ENCODE peak calls at places on chromosomes 11 and 22, in four cellular contexts. N is bronchial epithelial cell; Y is NB4; D is CD8-positive, alpha-beta T cell. L is an unnamed sample.

GRCh38 chr11:1150769-1151365 is 6.9 kb upstream of the MUC5AC start:
- DNase-seq in Y (peak), N (peak), D (no peak), L (no peak)

GRCh38 chr11:107078375-107078774 is 60.1 kb upstream of the GUCY1A2 start:
- DNase-seq in D (no peak), N (peak), Y (no peak), L (no peak)

GRCh38 chr11:19872526-19873135 is 160.0 kb downstream of the NAV2 start:
- DNase-seq in Y (no peak), N (no peak), D (no peak), L (no peak)

GRCh38 chr11:24819863-24820434 is 323.1 kb downstream of the LUZP2 start:
- DNase-seq in D (no peak), Y (no peak), N (no peak), L (no peak)

GRCh38 chr11:109197656-109198055 is 224.3 kb upstream of the C11orf87 start:
- DNase-seq in D (no peak), N (peak), Y (peak), L (no peak)

GRCh38 chr11:35146074-35146521 is 7.1 kb downstream of the CD44 start:
- DNase-seq in N (peak), D (peak), Y (no peak), L (no peak)

GRCh38 chr11:46003647-46004046 is 81.2 kb downstream of the LARGE2 start:
- DNase-seq in D (no peak), N (no peak), Y (peak), L (no peak)

GRCh38 chr11:32034149-32034548 is 56.7 kb upstream of the RCN1 start:
- DNase-seq in N (peak), Y (peak), D (no peak), L (no peak)

GRCh38 chr11:130897262-130898182 is 18.8 kb downstream of the SNX19 start:
- DNase-seq in Y (no peak), N (peak), D (no peak), L (no peak)

GRCh38 chr11:61541568-61541967 is 33.0 kb downstream of the LRRC10B start:
- DNase-seq in N (no peak), D (no peak), Y (peak), L (no peak)

GRCh38 chr11:1760351-1761109 is 3.2 kb downstream of the CTSD start:
- DNase-seq in Y (no peak), D (no peak), N (no peak), L (no peak)

GRCh38 chr11:22079133-22079847 is 113.6 kb upstream of the ANO5 start:
- DNase-seq in N (peak), Y (no peak), D (no peak), L (no peak)

GRCh38 chr22:27804683-27805297 is 3.2 kb upstream of the MN1 start:
- DNase-seq in D (peak), Y (peak), N (peak), L (peak)

GRCh38 chr11:122394326-122394725 is 261.2 kb upstream of the UBASH3B start:
- DNase-seq in Y (no peak), N (no peak), D (no peak), L (no peak)

GRCh38 chr11:68677432-68677831 is 6.9 kb upstream of the GAL start:
- DNase-seq in Y (peak), D (no peak), N (peak), L (no peak)

GRCh38 chr11:121722431-121723256 is 269.9 kb upstream of the SORL1-AS1 start:
- DNase-seq in D (no peak), Y (no peak), N (peak), L (no peak)

GRCh38 chr11:27309064-27309463 is 54.0 kb downstream of the CCDC34 start:
- DNase-seq in Y (no peak), N (no peak), D (no peak), L (no peak)

GRCh38 chr11:18791175-18792065 is at the start of gene PTPN5:
- DNase-seq in D (no peak), Y (no peak), N (no peak), L (no peak)

GRCh38 chr11:103924166-103925013 is 112.0 kb upstream of the DDI1 start:
- DNase-seq in D (no peak), Y (no peak), N (no peak), L (no peak)

GRCh38 chr11:60924906-60925684 is 835 bp downstream of the TMEM132A start:
- DNase-seq in Y (no peak), N (no peak), D (no peak), L (no peak)

GRCh38 chr11:15143855-15144254 is 29.1 kb downstream of the INSC start:
- DNase-seq in D (no peak), Y (no peak), N (no peak), L (no peak)

GRCh38 chr11:128926437-128927107 is 16.1 kb downstream of the TP53AIP1 start:
- DNase-seq in Y (no peak), N (no peak), D (no peak), L (no peak)

GRCh38 chr11:9039194-9039593 is 35.4 kb upstream of the NRIP3 start:
- DNase-seq in D (no peak), N (peak), Y (peak), L (no peak)

GRCh38 chr11:69392104-69392653 is 89.3 kb upstream of the LINC01488 start:
- DNase-seq in Y (no peak), D (no peak), N (no peak), L (no peak)

GRCh38 chr11:59053387-59053786 is 32.7 kb upstream of the GLYATL1B start:
- DNase-seq in Y (peak), N (peak), D (peak), L (peak)

GRCh38 chr11:128502736-128503135 is 84.6 kb downstream of the ETS1 start:
- DNase-seq in D (no peak), Y (no peak), N (peak), L (no peak)

GRCh38 chr22:20299736-20300136 is 20.1 kb downstream of the DGCR6L start:
- DNase-seq in D (no peak), Y (peak), N (peak), L (no peak)

GRCh38 chr11:121237686-121238658 is 54.6 kb upstream of the SC5D start:
- DNase-seq in N (peak), Y (no peak), D (no peak), L (no peak)

GRCh38 chr11:56637500-56637899 is 4.7 kb downstream of the OR5AP2 start:
- DNase-seq in D (no peak), N (no peak), Y (no peak), L (no peak)

GRCh38 chr11:36400768-36401455 is 104.8 kb downstream of the PRR5L start:
- DNase-seq in N (no peak), Y (no peak), D (no peak), L (no peak)

GRCh38 chr22:22666307-22667091 is 22.1 kb downstream of the GGTLC2 start:
- DNase-seq in Y (peak), D (no peak), N (no peak), L (no peak)

GRCh38 chr11:24697722-24698121 is 200.9 kb downstream of the LUZP2 start:
- DNase-seq in D (no peak), N (peak), Y (no peak), L (no peak)

GRCh38 chr22:35618427-35619223 is 1.5 kb upstream of the MB start:
- DNase-seq in N (no peak), Y (no peak), D (no peak), L (no peak)

GRCh38 chr22:45359627-45360026 is 49.9 kb downstream of the FAM118A start:
- DNase-seq in Y (no peak), D (no peak), N (no peak), L (no peak)
- H3K4me3 ChIP-seq in Y (no peak), D (no peak), N (no peak), L (no peak)

GRCh38 chr11:83051760-83052671 is 19.7 kb downstream of the RAB30 start:
- DNase-seq in Y (no peak), N (peak), D (no peak), L (no peak)
- H3K4me3 ChIP-seq in Y (no peak), N (no peak), D (no peak), L (no peak)

DNA sequence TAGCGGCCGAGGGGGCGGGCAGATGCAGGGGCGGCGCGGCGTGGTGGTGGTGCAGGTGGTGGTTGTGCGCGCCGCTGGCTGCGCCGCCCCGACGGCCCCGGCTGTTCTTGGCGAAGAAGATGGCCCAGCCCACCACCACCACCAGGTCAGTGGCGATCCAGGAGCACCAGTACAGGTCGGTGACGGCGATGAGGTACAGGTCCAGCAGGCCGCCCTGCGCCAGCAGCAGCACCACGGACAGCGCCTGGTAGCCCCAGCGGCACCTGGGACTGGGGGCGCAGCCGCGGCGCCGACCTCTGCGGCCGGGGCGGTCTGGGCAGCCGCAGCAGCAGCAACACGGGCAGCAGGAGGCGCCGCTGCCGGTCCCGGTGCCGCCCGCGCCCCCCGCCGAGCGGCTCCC is 879 bp downstream of the TMEM121B start:
- DNase-seq in N (no peak), Y (peak), D (peak), L (no peak)
- H3K4me3 ChIP-seq in N (no peak), Y (no peak), D (no peak), L (peak)

GRCh38 chr22:36773935-36774334 is 2.0 kb downstream of the IFT27 start:
- DNase-seq in N (peak), Y (peak), D (no peak), L (peak)

GRCh38 chr22:36778020-36778419 is 2.1 kb upstream of the IFT27 start:
- DNase-seq in N (no peak), D (no peak), Y (no peak), L (no peak)

GRCh38 chr22:36775589-36775965 is 342 bp downstream of the IFT27 start:
- DNase-seq in D (peak), N (no peak), Y (no peak), L (no peak)

GRCh38 chr22:36775966-36776669 is at the start of gene IFT27:
- DNase-seq in D (peak), N (peak), Y (peak), L (peak)

GRCh38 chr22:36776722-36777121 is 803 bp upstream of the IFT27 start:
- DNase-seq in N (no peak), Y (no peak), D (no peak), L (no peak)
- H3K4me3 ChIP-seq in N (peak), Y (peak), D (peak), L (peak)

GRCh38 chr11:102831128-102831708 is 12.2 kb downstream of the MMP3 start:
- DNase-seq in D (no peak), N (no peak), Y (no peak), L (no peak)
- H3K4me3 ChIP-seq in D (no peak), N (peak), Y (no peak), L (no peak)

GRCh38 chr11:67356551-67356866 is 3.2 kb upstream of the POLD4 start:
- DNase-seq in Y (no peak), D (no peak), N (no peak), L (no peak)

GRCh38 chr11:67356867-67357561 is 3.7 kb upstream of the POLD4 start:
- DNase-seq in D (peak), N (peak), Y (peak), L (peak)

GRCh38 chr11:67355023-67355793 is 1.9 kb upstream of the POLD4 start:
- DNase-seq in D (no peak), N (no peak), Y (no peak), L (no peak)

GRCh38 chr11:67354314-67355022 is 1.1 kb upstream of the POLD4 start:
- DNase-seq in N (peak), Y (peak), D (no peak), L (no peak)

DNA sequence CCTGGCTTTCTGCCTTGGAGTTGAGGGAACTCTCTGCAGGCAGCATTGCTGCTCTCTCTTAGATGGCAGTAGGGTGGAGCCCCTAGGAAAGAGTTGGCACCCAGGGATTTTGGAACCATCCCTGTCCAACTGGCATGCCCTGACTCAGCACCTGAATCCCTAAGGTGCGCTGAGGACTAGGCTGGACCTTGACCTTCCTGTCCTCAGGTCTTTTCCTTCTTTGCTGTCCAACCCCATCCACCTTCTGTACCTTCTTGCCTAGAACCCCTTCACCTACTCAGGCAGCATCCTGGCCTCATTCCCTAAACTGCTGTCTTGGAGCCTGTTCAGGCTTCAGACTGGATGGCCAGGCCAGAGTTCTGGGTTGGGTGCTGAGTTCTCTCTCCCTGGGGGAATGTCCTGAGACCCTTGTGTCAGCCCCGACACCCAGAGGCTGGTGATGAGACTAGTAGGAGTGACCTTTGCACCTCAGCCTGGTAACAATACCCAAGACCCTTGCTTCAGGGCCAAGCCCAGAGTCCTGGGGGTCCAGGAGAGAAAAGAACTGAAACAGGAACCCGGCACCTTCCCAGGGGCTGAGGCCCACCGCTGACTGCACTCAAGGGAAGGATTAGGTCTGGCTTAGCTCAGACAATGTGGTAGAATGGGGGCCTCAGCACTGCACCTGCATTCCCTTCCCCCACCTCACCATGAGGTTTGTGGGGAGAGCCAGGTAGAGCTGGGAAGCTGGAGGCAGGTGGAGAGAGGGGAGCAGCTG is 2.6 kb upstream of the POLD4 start:
- DNase-seq in Y (no peak), D (no peak), N (no peak), L (no peak)
- H3K4me3 ChIP-seq in Y (no peak), D (no peak), N (no peak), L (no peak)

GRCh38 chr11:76382209-76382608 is 1.1 kb downstream of the GVQW3 start:
- DNase-seq in Y (peak), D (no peak), N (no peak), L (no peak)
- H3K4me3 ChIP-seq in Y (peak), D (no peak), N (no peak), L (peak)

GRCh38 chr11:30585067-30585891 is 874 bp downstream of the MPPED2 start:
- DNase-seq in N (no peak), D (no peak), Y (no peak), L (no peak)
- H3K4me3 ChIP-seq in N (peak), D (peak), Y (no peak), L (peak)

GRCh38 chr11:64320556-64320955 is 2.6 kb downstream of the PRDX5 start:
- DNase-seq in D (no peak), N (no peak), Y (no peak), L (no peak)
- H3K4me3 ChIP-seq in D (no peak), N (no peak), Y (no peak), L (no peak)

GRCh38 chr11:85798361-85798760 is 12.6 kb downstream of the SYTL2 start:
- DNase-seq in Y (no peak), D (no peak), N (peak), L (no peak)
- H3K4me3 ChIP-seq in Y (no peak), D (no peak), N (no peak), L (no peak)

L was measured in Jurkat, Clone E6-1.